ENCODE peak calls at places on chromosomes 1 and 21, in five cellular contexts. C is GM12878, Z is HEK293T, E is H1, W is HepG2. M is an unnamed sample.

GRCh38 chr21:45076245-45076661 is 1.9 kb downstream of the ADARB1 start:
- DNase-seq in W (peak), Z (no peak), C (no peak), E (no peak), M (no peak)

GRCh38 chr1:63704443-63704842 is 69.4 kb upstream of the ROR1 start:
- DNase-seq in E (no peak), W (no peak), C (no peak), Z (no peak), M (no peak)

GRCh38 chr1:63746129-63746864 is 27.5 kb upstream of the ROR1 start:
- DNase-seq in W (no peak), Z (peak), C (no peak), E (no peak), M (no peak)

GRCh38 chr1:233607252-233608119 is 6.4 kb upstream of the KCNK1 start:
- DNase-seq in E (no peak), W (no peak), C (no peak), Z (no peak), M (no peak)

GRCh38 chr1:180888870-180889269 is 23.8 kb upstream of the KIAA1614 start:
- DNase-seq in W (no peak), Z (no peak), C (peak), E (no peak), M (no peak)

GRCh38 chr1:117268926-117269378 is 58.2 kb upstream of the VTCN1 start:
- DNase-seq in W (no peak), Z (no peak), E (peak), C (no peak), M (peak)

GRCh38 chr21:33042812-33043211 is 17.1 kb downstream of the OLIG2 start:
- DNase-seq in Z (no peak), E (no peak), W (no peak), C (no peak), M (no peak)

GRCh38 chr1:9658186-9658585 is 6.7 kb downstream of the PIK3CD start:
- DNase-seq in W (no peak), Z (no peak), C (no peak), E (no peak), M (no peak)

GRCh38 chr1:22900451-22900850 is 72.2 kb downstream of the LACTBL1 start:
- DNase-seq in Z (no peak), C (no peak), W (no peak), E (no peak), M (no peak)

GRCh38 chr1:108561731-108562326 is 1.9 kb downstream of the EEIG2 start:
- DNase-seq in E (peak), C (no peak), Z (peak), W (peak), M (peak)

GRCh38 chr1:205505791-205506190 is 1.3 kb downstream of the CDK18 start:
- DNase-seq in W (no peak), C (no peak), Z (no peak), E (no peak), M (no peak)

GRCh38 chr1:36924282-36924791 is 110.0 kb downstream of the GRIK3 start:
- DNase-seq in Z (peak), C (no peak), W (peak), E (peak), M (peak)

GRCh38 chr1:155178441-155179106 is 4.9 kb downstream of the TRIM46 start:
- DNase-seq in W (no peak), E (no peak), Z (no peak), C (no peak), M (no peak)

GRCh38 chr21:18114735-18115134 is 129.9 kb upstream of the CHODL start:
- DNase-seq in W (no peak), E (no peak), C (no peak), Z (no peak), M (no peak)

GRCh38 chr1:31815752-31816484 is at the start of gene SPOCD1:
- DNase-seq in E (peak), C (peak), W (peak), Z (peak), M (peak)

GRCh38 chr21:36320421-36321324 is 676 bp downstream of the MORC3 start:
- DNase-seq in Z (peak), W (peak), E (no peak), C (peak), M (peak)

GRCh38 chr1:236438614-236439013 is 44.5 kb downstream of the EDARADD start:
- DNase-seq in E (no peak), C (no peak), Z (no peak), W (no peak), M (no peak)

GRCh38 chr1:41366428-41367101 is 5.3 kb downstream of the FOXO6 start:
- DNase-seq in Z (no peak), E (no peak), W (no peak), C (no peak), M (no peak)
- TF ChIP-seq SUZ12 in Z (no peak), E (no peak), W (no peak), C (no peak), M (no peak)

DNA sequence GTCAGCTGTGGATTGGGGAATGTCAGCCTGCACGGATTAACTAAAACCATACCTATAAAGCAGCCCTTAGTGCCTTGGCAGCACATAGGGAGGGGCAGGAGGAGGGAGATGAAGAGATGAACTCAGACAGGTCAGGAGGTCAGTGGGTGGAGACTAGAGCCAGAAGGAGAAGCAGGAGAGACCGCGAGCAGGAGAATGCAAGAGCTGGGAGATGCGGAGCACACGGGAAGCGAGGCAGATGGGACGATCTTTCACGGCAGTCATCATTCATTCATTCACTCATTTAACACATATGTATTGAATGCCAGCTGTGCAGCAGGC is 41.9 kb downstream of the NEK2 start:
- DNase-seq in E (no peak), C (no peak), W (peak), Z (no peak), M (no peak)
- TF ChIP-seq SUZ12 in E (no peak), C (no peak), W (no peak), Z (no peak), M (no peak)

GRCh38 chr1:6464514-6464836 is 1.5 kb downstream of the TNFRSF25 start:
- DNase-seq in Z (no peak), C (no peak), W (peak), E (no peak), M (no peak)

GRCh38 chr1:6466751-6467150 is 778 bp upstream of the TNFRSF25 start:
- DNase-seq in W (no peak), Z (no peak), C (no peak), E (no peak), M (no peak)

GRCh38 chr1:6465461-6466005 is 440 bp downstream of the TNFRSF25 start:
- DNase-seq in C (no peak), Z (no peak), E (no peak), W (no peak), M (no peak)

GRCh38 chr1:6466023-6466422 is at the start of gene TNFRSF25:
- DNase-seq in C (no peak), Z (no peak), W (no peak), E (no peak), M (no peak)

GRCh38 chr1:6464915-6465314 is 1.1 kb downstream of the TNFRSF25 start:
- DNase-seq in Z (no peak), E (no peak), W (no peak), C (no peak), M (no peak)
- TF ChIP-seq SUZ12 in Z (no peak), E (no peak), W (no peak), C (no peak), M (no peak)

DNA sequence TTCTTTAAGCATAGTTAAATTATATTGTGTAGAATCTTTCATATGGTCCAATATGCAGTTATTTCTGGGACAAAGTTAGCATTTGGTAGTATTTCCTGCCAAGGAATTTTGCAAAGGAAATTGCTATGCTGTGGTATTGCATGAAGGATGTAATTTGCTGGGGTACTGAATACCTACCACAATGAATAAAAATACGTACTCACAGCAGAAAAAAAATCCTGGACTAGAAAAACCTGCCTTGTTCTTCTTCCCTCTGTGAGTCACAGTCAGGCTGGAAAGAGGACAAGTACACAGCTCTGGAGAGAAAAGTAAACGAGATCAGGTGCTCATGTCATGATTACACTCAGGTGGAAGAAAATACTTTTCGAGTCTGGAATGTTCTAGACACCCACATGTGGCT is 241.2 kb downstream of the PTBP2 start:
- DNase-seq in W (no peak), E (no peak), Z (no peak), C (no peak), M (no peak)
- TF ChIP-seq SUZ12 in W (no peak), E (no peak), Z (no peak), C (no peak), M (no peak)

DNA sequence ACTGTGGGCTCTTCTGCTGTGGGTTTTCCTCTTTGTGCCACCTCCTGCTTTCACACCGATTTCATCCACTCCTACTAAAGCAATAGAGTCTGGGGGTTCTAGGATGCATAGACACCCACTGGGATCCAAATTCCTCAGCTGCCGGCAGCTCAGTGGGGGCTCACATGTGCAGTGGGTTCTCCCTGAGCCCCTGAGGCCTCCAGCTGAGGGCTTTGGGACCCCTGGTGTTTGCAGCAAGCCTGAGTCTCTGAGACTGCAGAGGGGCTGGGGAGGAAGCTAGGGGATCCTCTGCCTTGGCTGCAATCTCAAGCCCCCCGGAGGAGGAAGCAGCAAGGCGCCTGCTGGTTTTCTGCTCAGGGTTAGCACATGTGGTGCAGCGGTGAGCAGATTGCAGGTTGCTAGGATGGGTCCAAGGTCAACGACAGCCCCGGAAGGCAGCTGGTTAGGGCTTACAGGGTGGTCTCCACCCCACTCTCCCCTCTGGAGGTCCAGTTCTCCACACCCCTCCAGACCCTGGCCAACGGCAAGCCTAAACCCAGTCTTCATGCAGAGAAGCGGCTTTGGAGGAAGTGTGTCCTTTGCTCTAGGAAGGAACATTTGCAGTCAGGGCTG is 269.3 kb upstream of the VAMP3 start:
- DNase-seq in Z (no peak), W (no peak), C (no peak), E (no peak), M (no peak)
- TF ChIP-seq SUZ12 in Z (no peak), W (no peak), C (no peak), E (no peak), M (no peak)

DNA sequence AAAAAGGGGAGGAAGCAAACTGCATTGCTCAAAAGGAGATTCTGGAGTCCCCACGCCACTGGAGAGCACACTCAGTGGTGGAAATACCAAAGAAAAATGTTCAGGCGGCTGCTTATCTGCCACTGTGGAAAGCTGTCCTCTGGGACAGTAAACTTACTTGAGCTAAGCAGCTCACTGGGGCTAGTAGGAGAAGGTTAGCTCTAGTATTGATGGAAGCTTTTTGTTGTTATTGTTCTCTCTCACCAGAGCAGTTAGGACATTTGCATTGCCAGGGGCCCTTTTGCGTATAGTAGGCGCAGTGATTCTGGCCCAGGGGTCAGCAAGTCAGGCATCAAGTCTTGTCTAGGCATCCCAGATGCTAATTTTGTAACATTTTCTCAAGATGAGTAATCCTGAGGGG is 15.6 kb downstream of the BACE2 start:
- DNase-seq in C (no peak), E (no peak), Z (no peak), W (no peak), M (peak)
- TF ChIP-seq SUZ12 in C (no peak), E (no peak), Z (no peak), W (no peak), M (no peak)

M was measured in NT2/D1.